ENCODE peak calls at places on chromosomes 1 and 21, in six cellular contexts. One of them, this sample, is unnamed.

GRCh38 chr1:3518256-3518655 is 63.8 kb downstream of the ARHGEF16 start:
- DNase-seq in cardiac muscle cell: no peak
- DNase-seq in IMR-90: no peak
- DNase-seq in ovary: no peak
- DNase-seq in GM23338: peak; percentile 32
- DNase-seq in HCT116: no peak
- DNase-seq in this sample: no peak

GRCh38 chr1:231724876-231725647 is 98.5 kb downstream of the DISC1 start:
- DNase-seq in cardiac muscle cell: peak; percentile 83
- DNase-seq in IMR-90: peak; percentile 36
- DNase-seq in ovary: no peak
- DNase-seq in GM23338: peak; percentile 89
- DNase-seq in HCT116: peak; percentile 76
- DNase-seq in this sample: no peak

GRCh38 chr1:21579788-21580187 is 70.6 kb downstream of the ALPL start:
- DNase-seq in cardiac muscle cell: no peak
- DNase-seq in IMR-90: peak; percentile 33
- DNase-seq in ovary: no peak
- DNase-seq in GM23338: no peak
- DNase-seq in HCT116: no peak
- DNase-seq in this sample: no peak

GRCh38 chr21:17390575-17390974 is 122.3 kb upstream of the CXADR start:
- DNase-seq in cardiac muscle cell: no peak
- DNase-seq in IMR-90: peak; percentile 47
- DNase-seq in ovary: no peak
- DNase-seq in GM23338: no peak
- DNase-seq in HCT116: no peak
- DNase-seq in this sample: no peak

GRCh38 chr21:43727571-43728466 is 8.9 kb downstream of the PDXK start:
- DNase-seq in cardiac muscle cell: peak; percentile 48
- DNase-seq in IMR-90: peak; percentile 22
- DNase-seq in ovary: peak; percentile 48
- DNase-seq in GM23338: no peak
- DNase-seq in HCT116: no peak
- DNase-seq in this sample: no peak

GRCh38 chr1:228030451-228031201 is 23.8 kb downstream of the WNT3A start:
- DNase-seq in cardiac muscle cell: no peak
- DNase-seq in IMR-90: no peak
- DNase-seq in ovary: peak; percentile 5
- DNase-seq in GM23338: no peak
- DNase-seq in HCT116: no peak
- DNase-seq in this sample: no peak

GRCh38 chr21:44702973-44703730 is 6.2 kb downstream of the KRTAP10-12 start:
- DNase-seq in cardiac muscle cell: no peak
- DNase-seq in IMR-90: peak; percentile 6
- DNase-seq in ovary: no peak
- DNase-seq in GM23338: no peak
- DNase-seq in HCT116: no peak
- DNase-seq in this sample: no peak

GRCh38 chr1:43655953-43656352 is 6.0 kb downstream of the KDM4A start:
- DNase-seq in cardiac muscle cell: no peak
- DNase-seq in IMR-90: no peak
- DNase-seq in ovary: no peak
- DNase-seq in GM23338: no peak
- DNase-seq in HCT116: no peak
- DNase-seq in this sample: no peak

GRCh38 chr1:55930931-55931271 is 648.5 kb downstream of the PLPP3 start:
- DNase-seq in cardiac muscle cell: no peak
- DNase-seq in IMR-90: no peak
- DNase-seq in ovary: no peak
- DNase-seq in GM23338: no peak
- DNase-seq in HCT116: no peak
- DNase-seq in this sample: no peak

GRCh38 chr1:216034506-216034905 is 388.7 kb downstream of the USH2A start:
- DNase-seq in cardiac muscle cell: no peak
- DNase-seq in IMR-90: peak; percentile 6
- DNase-seq in ovary: no peak
- DNase-seq in GM23338: peak; percentile 79
- DNase-seq in HCT116: no peak
- DNase-seq in this sample: no peak

GRCh38 chr1:215082532-215083407 is at the start of gene KCNK2:
- DNase-seq in cardiac muscle cell: peak; percentile 22
- DNase-seq in IMR-90: peak; percentile 52
- DNase-seq in ovary: no peak
- DNase-seq in GM23338: peak; percentile 75
- DNase-seq in HCT116: no peak
- DNase-seq in this sample: no peak

GRCh38 chr21:46056450-46056903 is 41.4 kb upstream of the COL6A2 start:
- DNase-seq in cardiac muscle cell: peak; percentile 97
- DNase-seq in IMR-90: peak; percentile 94
- DNase-seq in ovary: peak; percentile 95
- DNase-seq in GM23338: peak; percentile 51
- DNase-seq in HCT116: no peak
- DNase-seq in this sample: peak; percentile 65

GRCh38 chr1:203117611-203118575 is 9.6 kb upstream of the ADORA1 start:
- DNase-seq in cardiac muscle cell: peak; percentile 81
- DNase-seq in IMR-90: peak; percentile 50
- DNase-seq in ovary: peak; percentile 54
- DNase-seq in GM23338: peak; percentile 96
- DNase-seq in HCT116: peak; percentile 52
- DNase-seq in this sample: peak; percentile 80

GRCh38 chr1:219639843-219640606 is 27.1 kb upstream of the ZC3H11B start:
- DNase-seq in cardiac muscle cell: no peak
- DNase-seq in IMR-90: peak; percentile 0
- DNase-seq in ovary: no peak
- DNase-seq in GM23338: no peak
- DNase-seq in HCT116: no peak
- DNase-seq in this sample: no peak

GRCh38 chr1:165383067-165383466 is 26.6 kb upstream of the LMX1A start:
- DNase-seq in cardiac muscle cell: peak; percentile 33
- DNase-seq in IMR-90: peak; percentile 28
- DNase-seq in ovary: peak; percentile 50
- DNase-seq in GM23338: no peak
- DNase-seq in HCT116: no peak
- DNase-seq in this sample: peak; percentile 42

GRCh38 chr1:13494025-13494424 is 19.8 kb downstream of the LRRC38 start:
- DNase-seq in cardiac muscle cell: no peak
- DNase-seq in IMR-90: no peak
- DNase-seq in ovary: no peak
- DNase-seq in GM23338: no peak
- DNase-seq in HCT116: no peak
- DNase-seq in this sample: no peak

GRCh38 chr1:161473363-161473762 is 31.9 kb upstream of the FCGR2A start:
- DNase-seq in cardiac muscle cell: peak; percentile 12
- DNase-seq in IMR-90: no peak
- DNase-seq in ovary: no peak
- DNase-seq in GM23338: peak; percentile 80
- DNase-seq in HCT116: no peak
- DNase-seq in this sample: no peak

GRCh38 chr21:26194811-26195251 is 24.3 kb upstream of the APP start:
- DNase-seq in cardiac muscle cell: no peak
- DNase-seq in IMR-90: peak; percentile 16
- DNase-seq in ovary: no peak
- DNase-seq in GM23338: no peak
- DNase-seq in HCT116: no peak
- DNase-seq in this sample: no peak

GRCh38 chr1:225464851-225465792 is 37.3 kb upstream of the LBR start:
- DNase-seq in cardiac muscle cell: no peak
- DNase-seq in IMR-90: no peak
- DNase-seq in ovary: no peak
- DNase-seq in GM23338: peak; percentile 75
- DNase-seq in HCT116: no peak
- DNase-seq in this sample: no peak

GRCh38 chr1:212566522-212567479 is 41.8 kb upstream of the ATF3 start:
- DNase-seq in cardiac muscle cell: peak; percentile 69
- DNase-seq in IMR-90: peak; percentile 90
- DNase-seq in ovary: peak; percentile 29
- DNase-seq in GM23338: no peak
- DNase-seq in HCT116: peak; percentile 45
- DNase-seq in this sample: no peak

GRCh38 chr1:202802998-202803932 is 5.0 kb downstream of the KDM5B start:
- DNase-seq in cardiac muscle cell: peak; percentile 69
- DNase-seq in IMR-90: peak; percentile 57
- DNase-seq in ovary: no peak
- DNase-seq in GM23338: peak; percentile 31
- DNase-seq in HCT116: peak; percentile 46
- DNase-seq in this sample: no peak

GRCh38 chr1:18123467-18123992 is 15.9 kb downstream of the IGSF21 start:
- DNase-seq in cardiac muscle cell: no peak
- DNase-seq in IMR-90: no peak
- DNase-seq in ovary: no peak
- DNase-seq in GM23338: no peak
- DNase-seq in HCT116: no peak
- DNase-seq in this sample: no peak

GRCh38 chr1:188668083-188668482 is 1809.6 kb downstream of the BRINP3 start:
- DNase-seq in cardiac muscle cell: no peak
- DNase-seq in IMR-90: no peak
- DNase-seq in ovary: no peak
- DNase-seq in GM23338: peak; percentile 60
- DNase-seq in HCT116: peak; percentile 22
- DNase-seq in this sample: no peak

GRCh38 chr1:116733466-116734108 is 20.6 kb upstream of the CD2 start:
- DNase-seq in cardiac muscle cell: no peak
- DNase-seq in IMR-90: no peak
- DNase-seq in ovary: no peak
- DNase-seq in GM23338: no peak
- DNase-seq in HCT116: no peak
- DNase-seq in this sample: no peak

GRCh38 chr1:46747683-46748288 is 28.9 kb upstream of the EFCAB14 start:
- DNase-seq in cardiac muscle cell: peak; percentile 71
- DNase-seq in IMR-90: peak; percentile 55
- DNase-seq in ovary: no peak
- DNase-seq in GM23338: peak; percentile 92
- DNase-seq in HCT116: peak; percentile 34
- DNase-seq in this sample: peak; percentile 21

GRCh38 chr1:15974855-15975254 is 1.0 kb downstream of the ZBTB17 start:
- DNase-seq in cardiac muscle cell: no peak
- DNase-seq in IMR-90: no peak
- DNase-seq in ovary: no peak
- DNase-seq in GM23338: no peak
- DNase-seq in HCT116: no peak
- DNase-seq in this sample: no peak
- H3K27ac ChIP-seq in cardiac muscle cell: peak overlapping the region; percentile 89
- H3K27ac ChIP-seq in IMR-90: no peak overlapping the region
- H3K27ac ChIP-seq in ovary: no peak overlapping the region
- H3K27ac ChIP-seq in GM23338: no peak overlapping the region
- H3K27ac ChIP-seq in HCT116: peak overlapping the region; percentile 48
- H3K27ac ChIP-seq in this sample: no peak overlapping the region

DNA sequence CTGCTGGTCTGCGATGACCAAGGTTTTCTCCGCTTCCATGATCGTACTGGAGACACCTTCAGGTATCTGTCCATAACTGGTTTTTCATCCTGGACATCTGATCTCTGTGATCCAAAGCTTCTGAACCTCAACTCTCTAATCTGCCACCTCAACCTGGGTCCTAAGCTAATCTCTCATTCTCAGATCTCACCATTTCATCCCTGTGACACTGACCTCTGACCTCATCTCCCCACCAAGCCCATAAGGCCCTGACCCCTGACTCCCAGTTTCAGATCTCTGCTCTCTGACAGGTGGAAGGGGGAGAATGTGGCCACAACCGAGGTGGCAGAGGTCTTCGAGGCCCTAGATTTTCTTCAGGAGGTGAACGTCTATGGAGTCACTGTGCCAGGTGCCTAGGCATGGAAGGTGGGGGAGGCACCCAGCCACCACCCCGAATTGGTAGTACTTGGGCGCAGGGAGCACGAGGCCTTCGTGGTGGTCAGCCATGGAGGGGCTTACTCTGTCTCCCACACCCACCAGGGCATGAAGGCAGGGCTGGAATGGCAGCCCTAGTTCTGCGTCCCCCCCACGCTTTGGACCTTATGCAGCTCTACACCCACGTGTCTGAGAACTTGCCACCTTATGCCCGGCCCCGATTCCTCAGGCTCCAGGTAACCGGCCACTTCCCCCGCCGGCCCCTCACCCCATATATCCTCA is 3.8 kb downstream of the SLC27A3 start:
- DNase-seq in cardiac muscle cell: no peak
- DNase-seq in IMR-90: no peak
- DNase-seq in ovary: no peak
- DNase-seq in GM23338: no peak
- DNase-seq in HCT116: no peak
- DNase-seq in this sample: no peak
- H3K4me1 ChIP-seq in cardiac muscle cell: peaks cover 3% of the 10 kb centered on the region
- H3K4me1 ChIP-seq in IMR-90: peaks cover 9% of the 10 kb centered on the region
- H3K4me1 ChIP-seq in ovary: peaks cover 10% of the 10 kb centered on the region
- H3K4me1 ChIP-seq in GM23338: peaks cover 27% of the 10 kb centered on the region
- H3K4me1 ChIP-seq in HCT116: peaks cover 20% of the 10 kb centered on the region
- H3K4me1 ChIP-seq in this sample: peaks cover 5% of the 10 kb centered on the region

DNA sequence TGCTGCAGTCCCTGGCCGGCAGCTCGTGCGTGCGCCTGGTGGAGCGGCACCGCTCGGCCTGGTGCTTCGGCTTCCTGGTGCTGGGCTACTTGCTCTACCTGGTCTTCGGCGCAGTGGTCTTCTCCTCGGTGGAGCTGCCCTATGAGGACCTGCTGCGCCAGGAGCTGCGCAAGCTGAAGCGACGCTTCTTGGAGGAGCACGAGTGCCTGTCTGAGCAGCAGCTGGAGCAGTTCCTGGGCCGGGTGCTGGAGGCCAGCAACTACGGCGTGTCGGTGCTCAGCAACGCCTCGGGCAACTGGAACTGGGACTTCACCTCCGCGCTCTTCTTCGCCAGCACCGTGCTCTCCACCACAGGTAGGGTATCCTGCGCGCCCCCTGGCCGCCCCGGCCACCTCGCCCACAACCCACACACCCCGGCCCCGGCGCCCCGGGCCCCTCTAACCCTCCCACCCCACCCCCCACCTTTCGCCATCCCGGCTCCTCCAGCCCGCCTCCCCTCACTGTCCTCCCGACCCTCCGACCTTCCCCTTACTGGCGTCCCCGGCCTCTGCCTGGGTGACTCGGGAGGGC is 352 bp downstream of the KCNK1 start:
- DNase-seq in cardiac muscle cell: peak; percentile 64
- DNase-seq in IMR-90: peak; percentile 19
- DNase-seq in ovary: peak; percentile 44
- DNase-seq in GM23338: peak; percentile 65
- DNase-seq in HCT116: peak; percentile 29
- DNase-seq in this sample: no peak
- H3K4me3 ChIP-seq in cardiac muscle cell: peak overlapping the region; percentile 61
- H3K4me3 ChIP-seq in IMR-90: peak overlapping the region; percentile 89
- H3K4me3 ChIP-seq in ovary: peak overlapping the region; percentile 49
- H3K4me3 ChIP-seq in GM23338: peak overlapping the region; percentile 96
- H3K4me3 ChIP-seq in HCT116: peak overlapping the region; percentile 96
- H3K4me3 ChIP-seq in this sample: peak overlapping the region; percentile 49

GRCh38 chr21:42193131-42193671 is 25.7 kb upstream of the ABCG1 start:
- DNase-seq in cardiac muscle cell: peak; percentile 40
- DNase-seq in IMR-90: no peak
- DNase-seq in ovary: no peak
- DNase-seq in GM23338: no peak
- DNase-seq in HCT116: no peak
- DNase-seq in this sample: no peak

GRCh38 chr21:42194863-42195262 is 24.1 kb upstream of the ABCG1 start:
- DNase-seq in cardiac muscle cell: no peak
- DNase-seq in IMR-90: no peak
- DNase-seq in ovary: no peak
- DNase-seq in GM23338: no peak
- DNase-seq in HCT116: no peak
- DNase-seq in this sample: no peak

GRCh38 chr21:42193721-42194120 is 25.2 kb upstream of the ABCG1 start:
- DNase-seq in cardiac muscle cell: no peak
- DNase-seq in IMR-90: no peak
- DNase-seq in ovary: no peak
- DNase-seq in GM23338: no peak
- DNase-seq in HCT116: no peak
- DNase-seq in this sample: no peak

GRCh38 chr21:42191978-42192595 is 26.9 kb upstream of the ABCG1 start:
- DNase-seq in cardiac muscle cell: no peak
- DNase-seq in IMR-90: no peak
- DNase-seq in ovary: no peak
- DNase-seq in GM23338: no peak
- DNase-seq in HCT116: no peak
- DNase-seq in this sample: no peak

GRCh38 chr21:42195378-42196031 is 23.4 kb upstream of the ABCG1 start:
- DNase-seq in cardiac muscle cell: peak; percentile 90
- DNase-seq in IMR-90: peak; percentile 55
- DNase-seq in ovary: no peak
- DNase-seq in GM23338: no peak
- DNase-seq in HCT116: no peak
- DNase-seq in this sample: no peak
- H3K27ac ChIP-seq in cardiac muscle cell: no peak overlapping the region
- H3K27ac ChIP-seq in IMR-90: no peak overlapping the region
- H3K27ac ChIP-seq in ovary: no peak overlapping the region
- H3K27ac ChIP-seq in GM23338: no peak overlapping the region
- H3K27ac ChIP-seq in HCT116: no peak overlapping the region
- H3K27ac ChIP-seq in this sample: no peak overlapping the region

This sample was measured in heart left ventricle.